ENCODE peak calls at places on chromosomes 16 and 17, in four cellular contexts. One of them, this sample, is unnamed.

GRCh38 chr17:35900693-35901487 is 20.7 kb upstream of the CCL5 start:
- DNase-seq in RWPE1: no peak
- DNase-seq in HCT116: no peak
- DNase-seq in dorsolateral prefrontal cortex: no peak
- DNase-seq in this sample: peak; percentile 51

GRCh38 chr16:5480796-5481195 is 383.2 kb upstream of the EEF2KMT start:
- DNase-seq in RWPE1: no peak
- DNase-seq in HCT116: no peak
- DNase-seq in dorsolateral prefrontal cortex: no peak
- DNase-seq in this sample: no peak

GRCh38 chr16:21092951-21093350 is 57.7 kb downstream of the DNAH3 start:
- DNase-seq in RWPE1: no peak
- DNase-seq in HCT116: no peak
- DNase-seq in dorsolateral prefrontal cortex: no peak
- DNase-seq in this sample: no peak

GRCh38 chr17:55167024-55167721 is 97.6 kb upstream of the HLF start:
- DNase-seq in RWPE1: no peak
- DNase-seq in HCT116: no peak
- DNase-seq in dorsolateral prefrontal cortex: no peak
- DNase-seq in this sample: no peak

GRCh38 chr17:50222922-50223321 is 21.5 kb upstream of the COL1A1 start:
- DNase-seq in RWPE1: no peak
- DNase-seq in HCT116: no peak
- DNase-seq in dorsolateral prefrontal cortex: no peak
- DNase-seq in this sample: no peak

GRCh38 chr17:83025636-83026280 is 53.7 kb upstream of the METRNL start:
- DNase-seq in RWPE1: no peak
- DNase-seq in HCT116: no peak
- DNase-seq in dorsolateral prefrontal cortex: no peak
- DNase-seq in this sample: no peak

GRCh38 chr17:45225964-45226530 is 4.4 kb downstream of the FMNL1 start:
- DNase-seq in RWPE1: no peak
- DNase-seq in HCT116: no peak
- DNase-seq in dorsolateral prefrontal cortex: peak; percentile 60
- DNase-seq in this sample: peak; percentile 93

GRCh38 chr16:88558457-88559442 is 11.5 kb upstream of the ZC3H18 start:
- DNase-seq in RWPE1: peak; percentile 39
- DNase-seq in HCT116: peak; percentile 64
- DNase-seq in dorsolateral prefrontal cortex: peak; percentile 55
- DNase-seq in this sample: no peak

GRCh38 chr16:81513204-81514040 is 68.8 kb downstream of the CMIP start:
- DNase-seq in RWPE1: no peak
- DNase-seq in HCT116: no peak
- DNase-seq in dorsolateral prefrontal cortex: no peak
- DNase-seq in this sample: no peak

GRCh38 chr17:7235693-7236665 is 1.7 kb upstream of the DVL2 start:
- DNase-seq in RWPE1: peak; percentile 44
- DNase-seq in HCT116: no peak
- DNase-seq in dorsolateral prefrontal cortex: no peak
- DNase-seq in this sample: no peak

GRCh38 chr16:86002178-86002577 is 103.2 kb downstream of the IRF8 start:
- DNase-seq in RWPE1: no peak
- DNase-seq in HCT116: no peak
- DNase-seq in dorsolateral prefrontal cortex: no peak
- DNase-seq in this sample: no peak

GRCh38 chr16:23498863-23499262 is 11.4 kb downstream of the GGA2 start:
- DNase-seq in RWPE1: no peak
- DNase-seq in HCT116: no peak
- DNase-seq in dorsolateral prefrontal cortex: no peak
- DNase-seq in this sample: no peak

GRCh38 chr17:76727745-76728456 is 1.3 kb downstream of the METTL23 start:
- DNase-seq in RWPE1: no peak
- DNase-seq in HCT116: no peak
- DNase-seq in dorsolateral prefrontal cortex: no peak
- DNase-seq in this sample: no peak

GRCh38 chr16:12062343-12063003 is 85.9 kb downstream of the SNX29 start:
- DNase-seq in RWPE1: peak; percentile 70
- DNase-seq in HCT116: peak; percentile 4
- DNase-seq in dorsolateral prefrontal cortex: no peak
- DNase-seq in this sample: no peak

GRCh38 chr16:88449267-88449561 is 3.9 kb upstream of the ZFPM1 start:
- DNase-seq in RWPE1: no peak
- DNase-seq in HCT116: no peak
- DNase-seq in dorsolateral prefrontal cortex: no peak
- DNase-seq in this sample: no peak

GRCh38 chr17:34582185-34582900 is 3.0 kb downstream of the TMEM132E start:
- DNase-seq in RWPE1: no peak
- DNase-seq in HCT116: no peak
- DNase-seq in dorsolateral prefrontal cortex: no peak
- DNase-seq in this sample: no peak

GRCh38 chr17:58960068-58960467 is 146.6 kb downstream of the TRIM37 start:
- DNase-seq in RWPE1: peak; percentile 53
- DNase-seq in HCT116: peak; percentile 63
- DNase-seq in dorsolateral prefrontal cortex: no peak
- DNase-seq in this sample: no peak

GRCh38 chr16:11354733-11355574 is 9.7 kb downstream of the RMI2 start:
- DNase-seq in RWPE1: no peak
- DNase-seq in HCT116: no peak
- DNase-seq in dorsolateral prefrontal cortex: no peak
- DNase-seq in this sample: peak; percentile 76

GRCh38 chr17:51050291-51051033 is 70.2 kb downstream of the SPAG9 start:
- DNase-seq in RWPE1: no peak
- DNase-seq in HCT116: no peak
- DNase-seq in dorsolateral prefrontal cortex: no peak
- DNase-seq in this sample: no peak

GRCh38 chr17:37699285-37699973 is 45.4 kb downstream of the HNF1B start:
- DNase-seq in RWPE1: no peak
- DNase-seq in HCT116: no peak
- DNase-seq in dorsolateral prefrontal cortex: no peak
- DNase-seq in this sample: no peak

GRCh38 chr17:48546187-48546923 is 1.4 kb upstream of the HOXB2 start:
- DNase-seq in RWPE1: no peak
- DNase-seq in HCT116: no peak
- DNase-seq in dorsolateral prefrontal cortex: no peak
- DNase-seq in this sample: no peak

GRCh38 chr16:88864099-88864498 is 2.4 kb downstream of the PABPN1L start:
- DNase-seq in RWPE1: no peak
- DNase-seq in HCT116: no peak
- DNase-seq in dorsolateral prefrontal cortex: no peak
- DNase-seq in this sample: no peak

GRCh38 chr17:12987120-12987519 is 30.7 kb downstream of the ELAC2 start:
- DNase-seq in RWPE1: no peak
- DNase-seq in HCT116: no peak
- DNase-seq in dorsolateral prefrontal cortex: no peak
- DNase-seq in this sample: no peak

GRCh38 chr16:35150805-35151312 is 1691.4 kb downstream of the TP53TG3F start:
- DNase-seq in RWPE1: no peak
- DNase-seq in HCT116: no peak
- DNase-seq in dorsolateral prefrontal cortex: no peak
- DNase-seq in this sample: no peak

GRCh38 chr17:43171761-43172487 is 910 bp downstream of the NBR1 start:
- DNase-seq in RWPE1: peak; percentile 84
- DNase-seq in HCT116: peak; percentile 50
- DNase-seq in dorsolateral prefrontal cortex: no peak
- DNase-seq in this sample: no peak

GRCh38 chr17:49848019-49848473 is at the start of gene TAC4:
- DNase-seq in RWPE1: no peak
- DNase-seq in HCT116: no peak
- DNase-seq in dorsolateral prefrontal cortex: no peak
- DNase-seq in this sample: no peak

GRCh38 chr16:12262454-12263180 is 286.1 kb downstream of the SNX29 start:
- DNase-seq in RWPE1: no peak
- DNase-seq in HCT116: no peak
- DNase-seq in dorsolateral prefrontal cortex: no peak
- DNase-seq in this sample: no peak

GRCh38 chr17:35982409-35983191 is 1.3 kb upstream of the CCL16 start:
- DNase-seq in RWPE1: no peak
- DNase-seq in HCT116: no peak
- DNase-seq in dorsolateral prefrontal cortex: no peak
- DNase-seq in this sample: no peak

GRCh38 chr17:62882878-62883277 is 74.8 kb upstream of the MARCHF10 start:
- DNase-seq in RWPE1: no peak
- DNase-seq in HCT116: no peak
- DNase-seq in dorsolateral prefrontal cortex: no peak
- DNase-seq in this sample: no peak

GRCh38 chr16:2148714-2149629 is 547 bp downstream of the RAB26 start:
- DNase-seq in RWPE1: no peak
- DNase-seq in HCT116: no peak
- DNase-seq in dorsolateral prefrontal cortex: no peak
- DNase-seq in this sample: no peak

GRCh38 chr17:38922538-38923291 is 2.7 kb upstream of the LASP1NB start:
- DNase-seq in RWPE1: no peak
- DNase-seq in HCT116: no peak
- DNase-seq in dorsolateral prefrontal cortex: peak; percentile 41
- DNase-seq in this sample: no peak
- H3K27ac ChIP-seq in RWPE1: peak overlapping the region; percentile 50
- H3K27ac ChIP-seq in HCT116: no peak overlapping the region
- H3K27ac ChIP-seq in dorsolateral prefrontal cortex: no peak overlapping the region
- H3K27ac ChIP-seq in this sample: no peak overlapping the region

GRCh38 chr16:26595199-26595598 is 471.5 kb upstream of the C16orf82 start:
- DNase-seq in RWPE1: no peak
- DNase-seq in HCT116: no peak
- DNase-seq in dorsolateral prefrontal cortex: no peak
- DNase-seq in this sample: no peak

GRCh38 chr16:26598061-26598460 is 468.7 kb upstream of the C16orf82 start:
- DNase-seq in RWPE1: no peak
- DNase-seq in HCT116: peak; percentile 4
- DNase-seq in dorsolateral prefrontal cortex: no peak
- DNase-seq in this sample: peak; percentile 54

GRCh38 chr16:26598989-26599785 is 467.5 kb upstream of the C16orf82 start:
- DNase-seq in RWPE1: no peak
- DNase-seq in HCT116: no peak
- DNase-seq in dorsolateral prefrontal cortex: no peak
- DNase-seq in this sample: no peak

GRCh38 chr16:26593700-26594099 is 473.0 kb upstream of the C16orf82 start:
- DNase-seq in RWPE1: no peak
- DNase-seq in HCT116: no peak
- DNase-seq in dorsolateral prefrontal cortex: no peak
- DNase-seq in this sample: no peak

DNA sequence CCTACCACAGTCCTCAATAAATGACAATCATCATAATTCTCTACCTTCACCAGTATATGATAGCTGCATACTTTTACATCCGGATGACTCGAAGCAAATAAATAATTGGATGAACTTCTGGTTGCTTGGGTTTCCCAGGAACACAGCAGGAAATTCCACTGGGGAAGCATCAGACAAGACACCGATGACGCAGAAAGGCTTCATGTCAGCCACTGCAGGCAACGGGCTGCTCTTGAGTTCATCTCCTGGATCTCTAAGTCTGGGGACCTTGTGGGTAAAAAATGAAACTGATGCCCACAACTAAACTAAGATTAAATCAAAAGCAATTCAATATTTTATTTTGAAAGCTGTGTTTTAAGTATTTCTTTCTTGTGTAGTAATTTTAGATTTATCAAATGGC is 472.1 kb upstream of the C16orf82 start:
- DNase-seq in RWPE1: no peak
- DNase-seq in HCT116: no peak
- DNase-seq in dorsolateral prefrontal cortex: no peak
- DNase-seq in this sample: no peak
- H3K27ac ChIP-seq in RWPE1: no peak overlapping the region
- H3K27ac ChIP-seq in HCT116: no peak overlapping the region
- H3K27ac ChIP-seq in dorsolateral prefrontal cortex: no peak overlapping the region
- H3K27ac ChIP-seq in this sample: no peak overlapping the region

DNA sequence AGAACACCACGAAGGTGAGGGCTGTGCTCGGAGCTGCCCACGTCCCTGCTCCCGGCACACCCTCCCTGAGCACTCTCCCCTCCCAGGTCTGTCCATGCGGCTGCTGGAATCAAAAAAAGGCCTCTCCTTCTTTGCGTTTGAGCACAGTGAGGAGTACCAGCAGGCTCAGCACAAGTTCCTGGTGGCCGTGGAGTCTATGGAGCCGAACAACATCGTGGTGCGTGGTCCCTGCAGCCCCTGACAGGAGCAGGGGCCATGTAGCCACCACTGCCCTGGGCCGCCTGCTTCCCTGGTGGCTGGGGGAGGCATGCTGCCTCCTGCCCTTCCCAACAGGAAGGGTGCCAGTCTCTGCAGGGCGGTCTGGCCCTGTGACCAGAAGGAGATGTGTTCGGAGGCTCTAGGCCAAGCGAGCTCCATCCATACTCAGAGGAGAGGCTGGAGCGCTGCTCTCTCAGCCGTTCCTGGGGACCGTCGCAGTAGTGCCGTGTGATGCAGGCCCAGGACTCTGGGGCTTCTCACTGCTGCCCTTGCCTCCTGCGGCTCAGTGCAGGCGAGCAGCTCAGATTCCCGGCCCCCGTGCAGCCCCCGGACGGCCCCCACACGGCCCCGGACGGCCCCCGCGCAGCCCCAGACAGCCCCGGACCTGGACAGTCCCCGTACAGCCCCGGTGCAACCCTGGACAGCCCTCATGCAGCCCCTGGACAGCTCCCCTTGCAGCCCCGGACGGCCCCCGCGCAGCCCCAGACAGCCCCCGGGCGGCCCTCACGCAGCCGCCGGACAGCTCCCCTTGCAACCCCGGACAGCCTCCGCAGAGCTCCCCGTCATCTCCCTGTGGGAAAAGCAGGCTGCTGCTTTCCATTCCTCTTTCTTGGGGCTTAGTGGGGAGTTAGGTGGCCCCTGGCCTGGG is 20.5 kb downstream of the TCF25 start:
- DNase-seq in RWPE1: no peak
- DNase-seq in HCT116: no peak
- DNase-seq in dorsolateral prefrontal cortex: no peak
- DNase-seq in this sample: no peak
- H3K27ac ChIP-seq in RWPE1: peak overlapping the region; percentile 15
- H3K27ac ChIP-seq in HCT116: no peak overlapping the region
- H3K27ac ChIP-seq in dorsolateral prefrontal cortex: no peak overlapping the region
- H3K27ac ChIP-seq in this sample: no peak overlapping the region

DNA sequence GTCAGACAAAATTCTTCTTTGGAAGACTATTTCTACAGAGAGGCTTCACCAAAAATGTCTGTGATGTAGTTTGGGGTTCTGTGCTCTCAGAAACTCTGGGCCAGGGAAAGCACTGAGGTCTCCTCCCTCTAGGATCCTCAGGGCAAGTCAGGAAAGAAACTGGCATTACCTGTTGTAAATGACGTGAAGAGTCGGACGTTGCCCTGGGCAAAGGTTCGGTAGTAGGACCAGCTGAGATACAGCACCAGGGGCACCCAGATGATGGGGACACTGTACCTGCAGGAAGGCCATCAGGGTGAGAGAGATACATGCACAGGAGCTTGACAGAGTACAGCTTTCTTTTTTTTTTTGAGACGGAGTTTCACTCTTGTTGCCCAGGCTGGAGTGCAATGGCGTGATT is 25.4 kb upstream of the MLKL start:
- DNase-seq in RWPE1: no peak
- DNase-seq in HCT116: no peak
- DNase-seq in dorsolateral prefrontal cortex: no peak
- DNase-seq in this sample: no peak
- H3K27ac ChIP-seq in RWPE1: no peak overlapping the region
- H3K27ac ChIP-seq in HCT116: no peak overlapping the region
- H3K27ac ChIP-seq in dorsolateral prefrontal cortex: peak overlapping the region; percentile 96
- H3K27ac ChIP-seq in this sample: no peak overlapping the region